ENCODE peak calls at places on chromosome 1, in nine cellular contexts. L is OCI-LY7, E is PC-3, J is Caco-2, G is astrocyte of the spinal cord, T is heart left ventricle, V is kidney epithelial cell, I is GM06990, K is thyroid gland. S is an unnamed sample.

GRCh38 chr1:240666548-240667198 is 54.7 kb upstream of the GREM2 start:
- DNase-seq in L (no peak), E (no peak), J (no peak), G (no peak), T (no peak), V (no peak), I (no peak), K (no peak), S (no peak)

GRCh38 chr1:209926045-209926444 is 12.0 kb upstream of the SYT14 start:
- DNase-seq in L (no peak), E (peak; percentile 84), J (no peak), G (peak; percentile 95), T (no peak), V (peak; percentile 44), I (no peak), K (peak; percentile 60), S (no peak)

GRCh38 chr1:116382321-116382720 is 9.3 kb downstream of the ATP1A1 start:
- DNase-seq in L (no peak), E (no peak), J (no peak), G (peak; percentile 17), T (no peak), V (no peak), I (no peak), K (no peak), S (no peak)

GRCh38 chr1:15347182-15347581 is 62.5 kb upstream of the EFHD2 start:
- DNase-seq in L (no peak), E (no peak), J (no peak), G (no peak), T (no peak), V (no peak), I (no peak), K (no peak), S (no peak)

GRCh38 chr1:236502972-236503639 is 20.7 kb upstream of the LGALS8 start:
- DNase-seq in L (no peak), E (peak; percentile 85), J (peak; percentile 93), G (peak; percentile 76), T (peak; percentile 59), V (peak; percentile 50), I (peak; percentile 9), K (peak; percentile 32), S (no peak)

GRCh38 chr1:50955116-50955515 is 5.0 kb downstream of the FAF1 start:
- DNase-seq in L (no peak), E (no peak), J (no peak), G (no peak), T (no peak), V (no peak), I (no peak), K (no peak), S (no peak)

GRCh38 chr1:43370564-43370963 is 2.8 kb upstream of the ELOVL1 start:
- DNase-seq in L (no peak), E (no peak), J (no peak), G (no peak), T (no peak), V (no peak), I (no peak), K (no peak), S (no peak)

GRCh38 chr1:236143104-236143948 is 987 bp downstream of the GPR137B start:
- DNase-seq in L (no peak), E (peak; percentile 9), J (no peak), G (peak; percentile 48), T (no peak), V (no peak), I (no peak), K (no peak), S (no peak)

GRCh38 chr1:43836267-43836951 is 97.2 kb upstream of the ARTN start:
- DNase-seq in L (peak; percentile 94), E (peak; percentile 90), J (no peak), G (peak; percentile 33), T (peak; percentile 67), V (no peak), I (peak; percentile 87), K (peak; percentile 88), S (peak; percentile 59)

GRCh38 chr1:156359973-156360372 is 9.0 kb upstream of the RHBG start:
- DNase-seq in L (no peak), E (peak; percentile 51), J (no peak), G (peak; percentile 15), T (no peak), V (no peak), I (no peak), K (peak; percentile 4), S (no peak)

GRCh38 chr1:63981408-63981773 is 207.6 kb downstream of the ROR1 start:
- DNase-seq in L (no peak), E (peak; percentile 39), J (no peak), G (no peak), T (no peak), V (no peak), I (no peak), K (no peak), S (no peak)

GRCh38 chr1:50735443-50735842 is 224.6 kb downstream of the FAF1 start:
- DNase-seq in L (peak; percentile 33), E (peak; percentile 50), J (no peak), G (peak; percentile 46), T (no peak), V (no peak), I (no peak), K (no peak), S (no peak)

GRCh38 chr1:110672001-110672752 is 2.6 kb downstream of the KCNA3 start:
- DNase-seq in L (peak; percentile 87), E (no peak), J (no peak), G (no peak), T (no peak), V (no peak), I (peak; percentile 19), K (no peak), S (peak; percentile 49)

GRCh38 chr1:201551096-201551495 is 12.2 kb downstream of the NAV1 start:
- DNase-seq in L (no peak), E (no peak), J (no peak), G (no peak), T (no peak), V (no peak), I (no peak), K (no peak), S (no peak)

GRCh38 chr1:67749844-67750689 is 65.1 kb downstream of the GADD45A start:
- DNase-seq in L (no peak), E (peak; percentile 91), J (no peak), G (peak; percentile 91), T (no peak), V (peak; percentile 89), I (no peak), K (peak; percentile 85), S (no peak)

DNA sequence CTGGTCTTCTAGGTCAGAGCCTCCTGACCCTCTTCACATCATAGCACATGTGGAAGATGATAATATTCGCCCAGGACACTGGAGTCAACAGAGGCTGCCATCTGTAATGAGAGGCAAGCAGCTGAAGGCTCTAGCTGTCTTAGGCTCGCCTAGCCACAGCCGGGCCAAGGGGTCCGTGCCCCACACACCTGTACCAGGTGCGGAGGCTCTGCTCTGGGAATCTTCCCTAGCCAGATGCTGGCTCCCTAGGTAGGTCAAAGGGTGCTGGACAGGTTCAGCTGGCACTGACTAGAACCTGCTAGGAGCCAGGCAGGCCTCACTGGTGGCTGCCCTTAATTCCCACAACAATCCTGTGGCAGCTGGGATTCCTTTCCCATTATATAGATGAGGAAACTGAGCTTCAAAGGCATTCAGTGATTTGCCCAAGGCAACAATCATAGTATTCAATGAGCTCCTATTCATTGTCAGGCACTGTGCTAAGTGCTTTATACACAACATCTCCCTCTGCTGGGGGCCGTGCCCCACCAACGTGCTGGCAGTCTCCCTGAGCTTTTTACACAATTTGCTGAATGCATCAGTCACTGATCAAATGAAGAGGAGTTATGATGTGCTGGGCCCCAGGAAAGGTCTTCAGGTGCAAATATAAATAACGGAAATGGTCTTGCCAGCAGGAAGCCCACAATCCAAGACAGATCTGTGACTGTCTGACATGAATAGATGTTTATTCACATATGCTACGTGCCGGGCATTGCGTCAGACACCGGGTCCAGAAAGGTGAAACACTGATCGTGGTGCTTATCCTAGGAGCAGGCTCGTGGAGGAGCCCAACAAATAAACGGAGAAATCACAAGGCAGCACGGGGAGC is 58.0 kb downstream of the DDX20 start:
- DNase-seq in L (peak; percentile 32), E (peak; percentile 6), J (no peak), G (no peak), T (no peak), V (no peak), I (no peak), K (no peak), S (no peak)
- TF ChIP-seq CTCF in L (peak; percentile 64), E (peak; percentile 31), J (no peak), G (no peak), T (no peak), V (no peak), I (peak; percentile 34), K (no peak), S (peak; percentile 23)

DNA sequence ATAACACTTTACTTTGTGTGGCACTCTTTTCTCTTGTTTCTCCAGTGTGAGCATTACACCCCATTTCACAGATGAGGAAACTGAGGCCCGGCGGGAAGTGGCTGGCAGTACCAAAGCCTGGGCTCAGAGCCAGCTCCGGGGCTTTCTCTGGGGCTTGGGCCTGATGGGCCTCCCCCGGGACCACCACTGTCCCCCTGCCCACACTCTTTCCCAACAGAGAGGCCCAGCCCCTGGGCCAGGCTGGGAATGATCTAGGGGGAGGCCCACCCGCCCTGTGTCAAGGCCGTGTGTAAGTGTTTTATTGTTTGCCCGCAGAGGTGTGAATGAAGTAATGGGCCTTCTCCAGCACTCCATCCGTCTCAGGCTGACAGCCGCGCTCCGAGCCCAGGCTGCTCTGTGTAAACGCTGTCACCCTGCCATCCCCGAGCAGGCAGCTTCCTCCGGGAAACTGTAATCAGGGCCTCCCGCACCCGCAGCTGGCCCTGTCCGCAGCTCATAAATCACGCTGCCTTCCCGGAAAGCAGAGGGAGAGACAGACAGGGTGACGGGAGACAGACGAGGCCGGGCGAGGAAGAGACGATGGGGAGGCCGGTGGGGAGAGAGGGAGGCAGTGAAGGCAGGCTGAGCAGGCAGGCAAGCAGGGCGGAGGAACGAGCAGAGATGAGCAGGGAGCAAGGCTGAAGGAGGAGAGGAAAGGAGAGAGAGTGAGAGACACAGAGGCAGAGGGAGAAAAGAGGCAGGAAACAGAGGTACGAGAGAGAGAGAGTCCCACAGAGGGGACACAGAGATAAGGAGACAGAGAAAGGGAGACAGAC is 109.7 kb upstream of the ZBTB40 start:
- DNase-seq in L (no peak), E (peak; percentile 40), J (no peak), G (peak; percentile 7), T (no peak), V (no peak), I (no peak), K (no peak), S (no peak)
- H3K4me3 ChIP-seq in L (no peak overlapping the region), E (peak overlapping the region; percentile 35), J (no peak overlapping the region), G (no peak overlapping the region), T (no peak overlapping the region), V (no peak overlapping the region), I (no peak overlapping the region), K (no peak overlapping the region), S (no peak overlapping the region)

GRCh38 chr1:182718311-182718710 is 33.9 kb upstream of the RGS8 start:
- DNase-seq in L (peak; percentile 26), E (no peak), J (no peak), G (no peak), T (no peak), V (no peak), I (no peak), K (no peak), S (no peak)
- TF ChIP-seq CTCF in L (peak; percentile 60), E (peak; percentile 8), J (no peak), G (no peak), T (no peak), V (no peak), I (peak; percentile 42), K (no peak), S (peak; percentile 40)

DNA sequence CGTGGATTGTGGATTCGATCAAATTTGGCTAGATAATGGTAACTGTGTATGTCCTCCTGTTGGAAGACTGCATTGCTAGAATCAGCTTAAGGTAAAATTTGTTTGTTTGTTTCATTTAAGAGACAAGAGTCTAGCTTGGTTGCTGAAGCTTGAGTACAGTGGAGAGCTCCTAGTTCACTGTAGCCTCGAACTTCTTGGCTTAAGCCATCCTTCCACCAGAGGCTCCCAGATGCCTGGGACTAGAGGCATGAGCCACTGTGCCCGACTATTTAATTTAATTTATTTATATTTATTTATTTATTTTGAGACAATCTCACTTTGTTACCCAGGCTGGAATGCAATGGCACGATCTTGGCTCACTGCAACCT is 1.5 kb downstream of the PHACTR4 start:
- DNase-seq in L (no peak), E (no peak), J (no peak), G (no peak), T (no peak), V (no peak), I (no peak), K (no peak), S (no peak)
- H3K4me3 ChIP-seq in L (peak overlapping the region; percentile 81), E (peak overlapping the region; percentile 87), J (peak overlapping the region; percentile 40), G (peak overlapping the region; percentile 86), T (no peak overlapping the region), V (peak overlapping the region; percentile 73), I (peak overlapping the region; percentile 94), K (no peak overlapping the region), S (peak overlapping the region; percentile 96)